ENCODE peak calls at places on chromosomes 12 and 14, in four cellular contexts. E is HFFc6; T is T-cell; G is naive thymus-derived CD8-positive, alpha-beta T cell. J is an unnamed sample.

GRCh38 chr12:128015276-128015675 is 251.7 kb upstream of the TMEM132C start:
- DNase-seq in E (no peak), T (no peak), G (no peak), J (no peak)

GRCh38 chr12:129868566-129868965 is 35.3 kb downstream of the TMEM132D start:
- DNase-seq in E (no peak), T (no peak), G (no peak), J (no peak)

GRCh38 chr12:1384910-1385309 is 209.5 kb downstream of the FBXL14 start:
- DNase-seq in E (no peak), T (no peak), G (no peak), J (no peak)

GRCh38 chr14:24368562-24369252 is 723 bp downstream of the NFATC4 start:
- DNase-seq in E (peak), T (peak), G (peak), J (no peak)

GRCh38 chr12:10847701-10848100 is 1.6 kb downstream of the PRR4 start:
- DNase-seq in E (no peak), T (no peak), G (no peak), J (no peak)

GRCh38 chr14:23327947-23328744 is 6.9 kb downstream of the PABPN1 start:
- DNase-seq in E (peak), T (peak), G (peak), J (peak)

GRCh38 chr14:20742132-20742531 is 3.6 kb upstream of the EDDM3A start:
- DNase-seq in E (no peak), T (no peak), G (no peak), J (no peak)

GRCh38 chr12:90235642-90236041 is 527.0 kb upstream of the ATP2B1 start:
- DNase-seq in E (peak), T (no peak), G (no peak), J (no peak)

GRCh38 chr12:114904254-114905003 is 220.5 kb upstream of the TBX3 start:
- DNase-seq in E (peak), T (no peak), G (no peak), J (no peak)

GRCh38 chr12:106248177-106248848 is 493 bp upstream of the CKAP4 start:
- DNase-seq in E (peak), T (no peak), G (no peak), J (no peak)